ENCODE peak calls at places on chromosomes 5 and 9, in seven cellular contexts. U is neuronal stem cell, M is astrocyte of the spinal cord, F is fibroblast of lung, J is PC-3, Q is Peyer's patch, B is cardiac muscle cell. H is an unnamed sample.

GRCh38 chr5:55480781-55481180 is 54.0 kb downstream of the PLPP1 start:
- DNase-seq in F (peak), J (peak), Q (no peak), B (no peak), U (no peak), M (peak), H (no peak)

GRCh38 chr9:21964925-21965385 is 29.2 kb downstream of the CDKN2A start:
- DNase-seq in F (peak), B (peak), Q (peak), U (no peak), M (peak), J (peak), H (no peak)

GRCh38 chr5:134600600-134600999 is 32.0 kb downstream of the SAR1B start:
- DNase-seq in M (peak), Q (no peak), B (peak), J (no peak), U (no peak), F (no peak), H (no peak)

GRCh38 chr5:137487600-137487999 is 11.5 kb downstream of the SPOCK1 start:
- DNase-seq in F (no peak), Q (no peak), U (no peak), M (peak), B (peak), J (peak), H (no peak)

GRCh38 chr5:36398137-36398536 is 96.4 kb upstream of the RANBP3L start:
- DNase-seq in F (peak), J (peak), M (peak), Q (no peak), B (peak), U (peak), H (no peak)

GRCh38 chr5:68830499-68830898 is 263.3 kb upstream of the SLC30A5 start:
- DNase-seq in F (no peak), Q (no peak), U (no peak), J (no peak), B (no peak), M (no peak), H (no peak)

GRCh38 chr9:92188969-92189781 is 74.0 kb upstream of the SPTLC1 start:
- DNase-seq in B (peak), J (no peak), M (no peak), Q (no peak), U (no peak), F (no peak), H (no peak)

GRCh38 chr5:135033026-135033861 is 784 bp downstream of the PITX1 start:
- DNase-seq in F (peak), B (no peak), U (peak), M (peak), Q (no peak), J (peak), H (no peak)

GRCh38 chr5:37860206-37860605 is 20.4 kb upstream of the GDNF start:
- DNase-seq in B (no peak), M (no peak), Q (no peak), J (no peak), U (no peak), F (no peak), H (no peak)

GRCh38 chr5:14296533-14297331 is 153.6 kb downstream of the TRIO start:
- DNase-seq in J (peak), B (no peak), Q (no peak), U (no peak), F (no peak), M (peak), H (no peak)

GRCh38 chr5:79436821-79437220 is 77.1 kb downstream of the HOMER1 start:
- DNase-seq in Q (no peak), M (peak), J (no peak), U (no peak), B (peak), F (peak), H (no peak)

GRCh38 chr5:135073771-135074345 is 39.8 kb upstream of the PITX1 start:
- DNase-seq in F (peak), M (no peak), B (peak), U (no peak), J (no peak), Q (peak), H (no peak)

GRCh38 chr5:16980983-16981382 is 44.9 kb upstream of the MYO10 start:
- DNase-seq in F (no peak), B (no peak), Q (no peak), M (no peak), J (peak), U (no peak), H (no peak)

GRCh38 chr9:118170032-118170955 is 466.1 kb downstream of the TLR4 start:
- DNase-seq in J (peak), B (peak), F (no peak), Q (peak), M (peak), U (peak), H (no peak)

GRCh38 chr5:66701244-66701643 is 105.1 kb downstream of the MAST4 start:
- DNase-seq in Q (no peak), B (no peak), F (no peak), J (no peak), U (no peak), M (no peak), H (no peak)

GRCh38 chr9:4826417-4827166 is 33.8 kb downstream of the RCL1 start:
- DNase-seq in U (no peak), J (no peak), B (no peak), M (no peak), F (peak), Q (no peak), H (no peak)

GRCh38 chr5:138439537-138440225 is 824 bp downstream of the REEP2 start:
- DNase-seq in B (no peak), J (no peak), M (peak), U (no peak), F (no peak), Q (no peak), H (no peak)

GRCh38 chr9:75891277-75892167 is 1.0 kb downstream of the PCSK5 start:
- DNase-seq in F (peak), M (peak), B (peak), U (peak), J (no peak), Q (peak), H (peak)

GRCh38 chr5:76202182-76202581 is 119.0 kb downstream of the SV2C start:
- DNase-seq in Q (no peak), U (no peak), B (no peak), J (no peak), F (no peak), M (no peak), H (no peak)

GRCh38 chr9:110850401-110851135 is 182.0 kb downstream of the MUSK start:
- DNase-seq in Q (no peak), U (no peak), J (peak), B (no peak), F (no peak), M (no peak), H (no peak)

DNA sequence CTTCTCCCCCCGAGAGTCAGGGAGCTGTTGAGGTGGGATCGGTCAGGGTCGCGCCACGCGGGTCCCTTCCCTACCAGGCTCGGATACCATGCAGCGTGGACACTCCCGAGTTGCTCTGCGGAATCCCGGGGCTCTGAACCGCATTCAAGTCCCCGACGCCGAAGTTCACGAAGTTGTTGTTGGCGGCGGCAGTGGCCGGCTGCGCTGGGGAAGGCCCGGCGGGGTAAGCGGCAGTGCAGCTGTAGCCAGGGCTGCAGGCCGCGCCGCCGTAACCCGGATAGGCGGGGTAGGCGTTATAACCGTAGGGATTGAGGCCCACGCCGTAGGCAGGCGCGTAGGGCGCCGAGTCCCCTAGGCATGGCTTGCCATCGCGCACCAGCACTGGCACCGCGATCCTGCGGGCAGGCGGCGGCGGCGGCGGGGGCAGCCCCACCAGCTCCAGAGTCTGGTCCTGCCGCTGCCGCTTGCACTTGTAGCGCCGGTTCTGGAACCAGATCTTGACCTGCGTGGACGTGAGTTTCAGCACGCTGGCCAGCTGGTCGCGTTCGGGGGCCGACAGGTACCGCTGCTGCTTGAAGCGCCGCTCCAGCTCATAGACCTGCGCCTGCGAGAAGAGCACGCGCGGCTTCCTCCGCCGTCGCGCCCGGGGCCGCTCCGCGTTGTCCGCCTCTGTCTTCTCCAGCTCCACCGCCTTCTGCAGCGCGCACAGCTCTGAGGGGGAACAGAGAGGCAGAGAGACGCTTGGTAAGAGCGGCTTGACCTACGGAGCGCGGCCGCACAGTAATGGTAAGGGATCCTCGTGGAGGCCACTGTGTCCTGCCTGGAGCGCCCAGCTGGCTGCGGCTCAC is 2.3 kb downstream of the NKX2-5 start:
- DNase-seq in F (no peak), B (no peak), U (no peak), M (no peak), Q (no peak), J (no peak), H (no peak)
- H3K4me3 ChIP-seq in F (no peak), B (peak), U (no peak), M (no peak), Q (no peak), J (no peak), H (no peak)

DNA sequence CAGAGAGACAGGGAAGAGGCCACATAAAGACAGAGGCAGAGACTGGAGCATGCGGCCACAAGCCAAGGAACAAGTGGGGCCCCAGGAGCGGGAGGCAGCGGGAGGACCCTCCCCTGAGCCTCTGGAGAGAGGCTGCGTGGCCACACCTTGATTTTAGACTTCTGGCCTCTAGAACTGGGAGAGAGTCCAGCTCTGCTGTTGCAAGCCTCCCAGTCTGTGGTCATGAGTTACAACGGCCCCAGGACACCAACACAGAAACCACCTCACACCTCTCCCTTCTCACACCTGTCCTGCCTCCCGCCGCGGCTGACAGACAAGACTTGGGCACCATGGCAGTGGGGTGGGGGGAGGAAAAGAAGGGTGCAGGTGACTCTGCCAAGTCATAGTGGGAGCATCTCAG is 2.2 kb downstream of the INPP5E start:
- DNase-seq in M (peak), B (peak), Q (no peak), F (peak), J (peak), U (no peak), H (no peak)
- H3K4me3 ChIP-seq in M (peak), B (peak), Q (peak), F (peak), J (peak), U (peak), H (no peak)

GRCh38 chr9:30970186-30970585 is 1414.3 kb upstream of the ACO1 start:
- DNase-seq in B (no peak), U (no peak), Q (no peak), F (no peak), J (no peak), M (no peak), H (no peak)

GRCh38 chr9:30972654-30973053 is 1411.8 kb upstream of the ACO1 start:
- DNase-seq in M (no peak), J (no peak), B (no peak), F (no peak), U (no peak), Q (no peak), H (no peak)

GRCh38 chr9:30964332-30964731 is 1420.1 kb upstream of the ACO1 start:
- DNase-seq in B (no peak), F (no peak), Q (no peak), M (no peak), U (no peak), J (no peak), H (no peak)

DNA sequence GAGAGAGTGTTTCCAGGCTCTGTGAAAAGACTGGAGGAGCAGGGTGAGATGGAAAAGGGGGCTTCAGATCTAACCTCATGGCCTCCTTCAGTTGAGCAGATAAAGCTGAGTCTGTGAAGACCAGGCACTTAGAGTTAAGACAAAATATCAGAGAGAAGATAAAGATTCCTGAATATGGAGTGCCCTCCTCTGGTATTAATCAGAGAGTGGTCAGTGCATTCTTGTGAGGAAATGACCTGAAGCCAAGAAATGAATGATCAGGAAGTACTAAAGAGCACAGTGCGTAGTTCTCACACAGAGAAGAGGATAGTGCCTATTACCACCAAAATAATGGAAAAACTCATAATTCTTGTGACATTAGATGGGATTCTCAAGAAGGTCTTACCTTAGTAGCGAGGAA is 1417.0 kb upstream of the ACO1 start:
- DNase-seq in B (no peak), U (peak), M (peak), Q (no peak), J (peak), F (no peak), H (no peak)
- H3K4me3 ChIP-seq in B (no peak), U (no peak), M (no peak), Q (no peak), J (no peak), F (no peak), H (no peak)

GRCh38 chr9:87675466-87675865 is 50.5 kb upstream of the CTSL start:
- DNase-seq in J (no peak), F (no peak), M (no peak), Q (no peak), U (no peak), B (no peak), H (no peak)
- H3K4me3 ChIP-seq in J (no peak), F (no peak), M (no peak), Q (no peak), U (no peak), B (no peak), H (no peak)

GRCh38 chr5:82537646-82538306 is 259.6 kb upstream of the RPS23 start:
- DNase-seq in F (no peak), B (peak), U (no peak), M (no peak), Q (no peak), J (no peak), H (no peak)
- H3K4me3 ChIP-seq in F (no peak), B (no peak), U (no peak), M (no peak), Q (no peak), J (no peak), H (no peak)